ENCODE peak calls at places on chromosomes 5 and 9, in nine cellular contexts. U is cardiac muscle cell; Z is ascending aorta; J is body of pancreas; I is pancreas; S is neural progenitor cell; W is iPS DF 6.9; R is CD4-positive, alpha-beta memory T cell; P is CD8-positive, alpha-beta memory T cell. L is an unnamed sample. For H3K4me1, the result is how much of the 10 kb centered on the place peaks cover.

GRCh38 chr9:35757527-35758275 is 3.6 kb upstream of the MSMP start:
- DNase-seq in S (no peak), R (no peak), I (no peak), P (no peak), J (no peak), W (no peak), U (no peak), Z (no peak), L (no peak)

GRCh38 chr9:98563212-98563907 is 145.4 kb downstream of the GABBR2 start:
- DNase-seq in J (no peak), P (no peak), W (no peak), U (no peak), Z (no peak), I (no peak), S (no peak), R (no peak), L (no peak)

GRCh38 chr5:14440598-14441401 is 140.8 kb upstream of the OTULINL start:
- DNase-seq in R (no peak), Z (no peak), S (peak), P (no peak), I (peak), J (no peak), W (no peak), U (no peak), L (peak)

GRCh38 chr5:141001466-141001853 is 35.2 kb downstream of the PCDHAC2 start:
- DNase-seq in P (no peak), U (peak), W (no peak), J (no peak), I (peak), S (peak), Z (no peak), R (no peak), L (peak)

GRCh38 chr5:145341842-145342241 is 493.3 kb downstream of the PRELID2 start:
- DNase-seq in P (no peak), R (no peak), Z (no peak), J (no peak), S (no peak), W (no peak), I (no peak), U (no peak), L (peak)

GRCh38 chr5:80141147-80141671 is 106.1 kb downstream of the THBS4 start:
- DNase-seq in S (peak), R (no peak), W (peak), J (peak), Z (peak), I (peak), U (peak), P (no peak), L (no peak)

GRCh38 chr5:107430077-107430625 is 240.6 kb downstream of the EFNA5 start:
- DNase-seq in U (peak), R (no peak), I (no peak), S (no peak), P (no peak), W (no peak), J (no peak), Z (no peak), L (no peak)

GRCh38 chr5:73122875-73123810 is 2.8 kb downstream of the TMEM171 start:
- DNase-seq in Z (no peak), I (no peak), S (peak), W (no peak), R (no peak), J (no peak), P (no peak), U (no peak), L (peak)

GRCh38 chr9:81777514-81777913 is 88.2 kb upstream of the TLE1 start:
- DNase-seq in R (no peak), U (no peak), I (no peak), S (no peak), Z (no peak), W (no peak), P (no peak), J (no peak), L (no peak)

GRCh38 chr9:109859447-109859846 is 79.4 kb downstream of the PALM2AKAP2 start:
- DNase-seq in U (no peak), Z (no peak), P (no peak), S (no peak), I (no peak), W (no peak), J (no peak), R (no peak), L (no peak)

GRCh38 chr9:101513351-101513750 is 20.3 kb upstream of the RNF20 start:
- DNase-seq in R (no peak), U (no peak), I (no peak), J (no peak), P (no peak), S (no peak), Z (no peak), W (no peak), L (no peak)

GRCh38 chr9:34771023-34771422 is 61.1 kb upstream of the CCL21 start:
- DNase-seq in I (no peak), Z (no peak), P (no peak), U (no peak), W (no peak), J (no peak), S (no peak), R (no peak), L (no peak)

GRCh38 chr5:75048457-75048953 is 3.9 kb downstream of the GCNT4 start:
- DNase-seq in J (no peak), I (no peak), P (no peak), W (no peak), S (no peak), Z (no peak), U (no peak), R (no peak), L (no peak)

GRCh38 chr9:127213859-127214258 is 50.7 kb upstream of the GARNL3 start:
- DNase-seq in J (no peak), I (no peak), R (no peak), S (no peak), U (no peak), W (no peak), Z (no peak), P (no peak), L (no peak)

GRCh38 chr5:82765765-82766164 is 311.4 kb downstream of the TMEM167A start:
- DNase-seq in J (no peak), S (peak), P (no peak), R (no peak), Z (no peak), W (no peak), I (no peak), U (no peak), L (no peak)

GRCh38 chr9:68507098-68507795 is 33.4 kb downstream of the TMEM252 start:
- DNase-seq in P (no peak), Z (no peak), U (peak), I (no peak), W (no peak), J (no peak), R (no peak), S (peak), L (peak)

GRCh38 chr5:38291355-38291754 is 33.0 kb downstream of the EGFLAM start:
- DNase-seq in J (no peak), Z (no peak), W (no peak), R (no peak), I (no peak), P (no peak), S (no peak), U (no peak), L (no peak)

GRCh38 chr5:137148128-137148527 is 351.0 kb downstream of the SPOCK1 start:
- DNase-seq in U (no peak), I (no peak), W (no peak), R (no peak), P (no peak), Z (no peak), S (no peak), J (no peak), L (no peak)

GRCh38 chr5:135239461-135240282 is 159.4 kb downstream of the MACROH2A1 start:
- DNase-seq in Z (no peak), P (no peak), I (peak), W (no peak), R (no peak), S (no peak), U (no peak), J (no peak), L (no peak)

GRCh38 chr5:34022131-34022705 is 14.4 kb upstream of the AMACR start:
- DNase-seq in I (no peak), Z (no peak), R (no peak), U (no peak), J (no peak), P (no peak), W (no peak), S (no peak), L (no peak)

GRCh38 chr5:137292461-137293025 is 206.6 kb downstream of the SPOCK1 start:
- DNase-seq in R (no peak), P (no peak), J (no peak), U (no peak), W (no peak), I (no peak), Z (no peak), S (no peak), L (no peak)

GRCh38 chr5:36450229-36451024 is 148.7 kb upstream of the RANBP3L start:
- DNase-seq in I (no peak), J (no peak), W (no peak), U (no peak), S (no peak), P (no peak), Z (no peak), R (no peak), L (peak)

GRCh38 chr9:123049589-123050222 is 16.2 kb downstream of the GPR21 start:
- DNase-seq in J (peak), R (no peak), P (no peak), I (peak), U (no peak), S (no peak), W (no peak), Z (no peak), L (peak)

GRCh38 chr5:112142769-112143270 is 276.3 kb downstream of the EPB41L4A start:
- DNase-seq in R (no peak), J (no peak), Z (no peak), W (no peak), U (no peak), P (no peak), S (no peak), I (peak), L (peak)

GRCh38 chr5:73274870-73275756 is 102.1 kb downstream of the TMEM174 start:
- DNase-seq in I (no peak), W (no peak), R (no peak), P (no peak), U (no peak), S (no peak), J (no peak), Z (no peak), L (no peak)

GRCh38 chr9:70613024-70613768 is 198.7 kb upstream of the KLF9 start:
- DNase-seq in I (no peak), P (no peak), J (no peak), S (no peak), Z (no peak), R (no peak), W (no peak), U (no peak), L (no peak)

GRCh38 chr5:139131881-139132480 is 66.2 kb downstream of the SIL1 start:
- DNase-seq in U (no peak), R (no peak), J (no peak), W (no peak), I (no peak), P (no peak), Z (no peak), S (no peak), L (no peak)

GRCh38 chr5:59358497-59358896 is 535.0 kb downstream of the PDE4D start:
- DNase-seq in J (no peak), U (peak), S (peak), W (no peak), I (no peak), Z (no peak), P (no peak), R (no peak), L (no peak)

GRCh38 chr9:127004946-127005769 is 90.6 kb downstream of the RALGPS1 start:
- DNase-seq in I (no peak), J (no peak), Z (no peak), W (no peak), P (peak), R (peak), S (no peak), U (no peak), L (no peak)

GRCh38 chr5:115773010-115773580 is 43.4 kb downstream of the CDO1 start:
- DNase-seq in P (no peak), Z (no peak), S (peak), U (no peak), W (no peak), J (no peak), I (no peak), R (no peak), L (no peak)

GRCh38 chr5:75668988-75669760 is 48.1 kb downstream of the POC5 start:
- DNase-seq in P (peak), U (no peak), S (no peak), Z (no peak), J (peak), R (peak), I (peak), W (no peak), L (no peak)

GRCh38 chr5:40652441-40653220 is 27.1 kb upstream of the PTGER4 start:
- DNase-seq in R (no peak), J (no peak), W (no peak), Z (no peak), S (no peak), I (no peak), U (no peak), P (peak), L (no peak)

GRCh38 chr9:26077860-26078259 is 399.6 kb upstream of the TUSC1 start:
- DNase-seq in W (no peak), I (no peak), S (peak), R (no peak), P (peak), Z (no peak), J (no peak), U (no peak), L (no peak)

GRCh38 chr5:87717761-87718160 is 305.0 kb upstream of the CCNH start:
- DNase-seq in U (no peak), J (no peak), I (no peak), Z (no peak), P (no peak), S (no peak), R (no peak), W (no peak), L (no peak)

GRCh38 chr5:150525163-150525562 is 17.2 kb downstream of the NDST1 start:
- DNase-seq in P (no peak), U (no peak), I (no peak), Z (no peak), S (no peak), R (no peak), J (no peak), W (no peak), L (no peak)

GRCh38 chr5:150521939-150522503 is 14.1 kb downstream of the NDST1 start:
- DNase-seq in P (no peak), J (no peak), S (no peak), R (no peak), U (no peak), I (no peak), Z (no peak), W (no peak), L (no peak)

GRCh38 chr5:150522504-150523464 is 14.9 kb downstream of the NDST1 start:
- DNase-seq in I (no peak), W (no peak), P (no peak), R (no peak), S (no peak), Z (no peak), U (no peak), J (no peak), L (no peak)

GRCh38 chr5:150525781-150526180 is 17.9 kb downstream of the NDST1 start:
- DNase-seq in U (no peak), S (no peak), W (no peak), P (no peak), R (no peak), I (no peak), J (no peak), Z (no peak), L (no peak)

GRCh38 chr5:150523472-150524350 is 15.8 kb downstream of the NDST1 start:
- DNase-seq in Z (no peak), R (peak), S (peak), U (peak), J (peak), W (peak), P (no peak), I (peak), L (peak)
- H3K4me1 ChIP-seq in Z (under half), R (under half), S (under half), U (under half), J (half or more), W (under half), P (under half), I (under half), L (under half)

DNA sequence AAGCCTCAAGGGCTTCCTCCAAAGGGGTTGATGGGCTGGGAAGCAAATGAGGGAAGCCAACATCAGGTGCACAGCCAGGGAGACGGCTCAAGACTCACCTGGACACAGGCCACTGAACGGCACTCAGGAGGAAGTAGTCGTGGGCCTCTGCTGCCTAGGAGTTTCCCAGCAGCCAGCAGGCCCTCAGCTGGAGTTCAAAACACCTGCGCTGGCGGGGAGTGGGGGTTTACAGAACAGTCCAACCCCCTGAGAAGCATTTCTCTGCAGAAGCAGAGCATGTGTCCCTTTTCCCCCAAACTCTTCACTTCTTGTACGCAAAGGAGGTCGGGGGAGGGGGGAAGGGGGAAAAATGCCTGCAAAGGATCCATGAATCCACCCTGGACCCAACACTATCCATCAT is 2.3 kb downstream of the WHRN start:
- DNase-seq in J (peak), P (no peak), S (no peak), Z (no peak), W (no peak), I (peak), R (no peak), U (no peak), L (peak)
- H3K4me3 ChIP-seq in J (no peak), P (peak), S (peak), Z (no peak), W (no peak), I (no peak), R (no peak), U (no peak), L (peak)

GRCh38 chr5:81288021-81288433 is 13.4 kb upstream of the ZCCHC9 start:
- DNase-seq in I (no peak), U (no peak), S (no peak), P (no peak), R (no peak), Z (no peak), W (no peak), J (no peak), L (no peak)
- H3K4me1 ChIP-seq in I (under half), U (under half), S (under half), P (under half), R (under half), Z (under half), W (under half), J (under half), L (under half)

GRCh38 chr5:16484081-16484480 is 18.5 kb upstream of the ZNF622 start:
- DNase-seq in I (no peak), W (no peak), Z (no peak), S (no peak), U (no peak), R (no peak), P (no peak), J (no peak), L (no peak)
- H3K4me3 ChIP-seq in I (no peak), W (no peak), Z (no peak), S (no peak), U (no peak), R (no peak), P (no peak), J (no peak), L (no peak)

GRCh38 chr9:120937127-120937526 is 10.5 kb upstream of the TRAF1 start:
- DNase-seq in P (no peak), S (no peak), I (no peak), U (no peak), J (no peak), Z (no peak), W (no peak), R (no peak), L (no peak)
- H3K4me1 ChIP-seq in P (half or more), S (under half), I (under half), U (under half), J (under half), Z (under half), W (under half), R (half or more), L (under half)

GRCh38 chr9:115923410-115923809 is 230.2 kb upstream of the PAPPA start:
- DNase-seq in R (no peak), W (no peak), I (no peak), U (no peak), Z (no peak), P (no peak), J (no peak), S (no peak), L (no peak)
- H3K4me3 ChIP-seq in R (no peak), W (no peak), I (no peak), U (no peak), Z (no peak), P (no peak), J (no peak), S (no peak), L (no peak)